ENCODE peak calls at places on chromosomes 5 and 9, in eight cellular contexts. H is HepG2; F is aorta; J is heart left ventricle; Z is DND-41; U is CD4-positive, CD25-positive, alpha-beta regulatory T cell; R is adipocyte; D is Panc1. Q is an unnamed sample. For H3K27me3, the result is how much of the 10 kb centered on the place peaks cover.

GRCh38 chr5:170491479-170491878 is 12.3 kb upstream of the KCNIP1 start:
- DNase-seq in Z (no peak), J (no peak), D (no peak), H (no peak), U (no peak), F (no peak), R (peak), Q (no peak)

GRCh38 chr5:79975422-79975821 is 15.6 kb downstream of the MTX3 start:
- DNase-seq in J (no peak), H (no peak), U (no peak), R (no peak), F (no peak), D (no peak), Z (no peak), Q (no peak)

GRCh38 chr5:57231607-57232006 is 57.7 kb downstream of the GPBP1 start:
- DNase-seq in Z (no peak), H (no peak), J (no peak), U (no peak), R (no peak), D (no peak), F (no peak), Q (no peak)

GRCh38 chr5:150322202-150322601 is 19.5 kb upstream of the ARSI start:
- DNase-seq in J (no peak), F (no peak), H (no peak), Z (no peak), D (no peak), R (no peak), U (no peak), Q (no peak)

GRCh38 chr9:121975801-121976277 is 117.3 kb downstream of the TTLL11 start:
- DNase-seq in Z (no peak), D (no peak), R (no peak), J (no peak), F (no peak), H (peak), U (no peak), Q (no peak)

GRCh38 chr5:181069767-181070491 is 29.9 kb downstream of the BTNL9 start:
- DNase-seq in J (peak), R (no peak), U (no peak), D (no peak), F (no peak), Z (no peak), H (no peak), Q (no peak)

GRCh38 chr5:100479079-100479688 is 56.0 kb upstream of the FAM174A start:
- DNase-seq in D (peak), F (no peak), Z (no peak), R (no peak), U (peak), J (no peak), H (peak), Q (no peak)

GRCh38 chr9:19286634-19287188 is 56.2 kb downstream of the DENND4C start:
- DNase-seq in F (no peak), J (no peak), R (no peak), H (peak), D (no peak), U (no peak), Z (no peak), Q (no peak)

GRCh38 chr9:114733814-114734213 is 51.8 kb upstream of the TEX48 start:
- DNase-seq in R (no peak), D (no peak), H (no peak), F (no peak), U (no peak), J (no peak), Z (no peak), Q (no peak)

GRCh38 chr5:158843305-158843704 is 256.4 kb downstream of the EBF1 start:
- DNase-seq in H (no peak), F (no peak), D (no peak), U (no peak), J (no peak), R (no peak), Z (no peak), Q (no peak)

GRCh38 chr9:104986096-104986495 is 58.1 kb upstream of the ABCA1 start:
- DNase-seq in J (no peak), Z (no peak), D (no peak), F (no peak), U (no peak), R (no peak), H (no peak), Q (no peak)

GRCh38 chr5:95699337-95699736 is 16.5 kb upstream of the SPATA9 start:
- DNase-seq in J (no peak), R (no peak), H (no peak), F (no peak), U (no peak), Z (no peak), D (no peak), Q (no peak)

GRCh38 chr5:95701074-95701473 is 18.3 kb upstream of the SPATA9 start:
- DNase-seq in R (no peak), F (no peak), Z (no peak), J (no peak), U (no peak), D (no peak), H (no peak), Q (no peak)

GRCh38 chr5:95708876-95709275 is 22.3 kb upstream of the RHOBTB3 start:
- DNase-seq in R (no peak), Z (no peak), U (no peak), D (no peak), J (no peak), H (no peak), F (no peak), Q (no peak)

GRCh38 chr5:95707055-95707454 is 24.1 kb upstream of the RHOBTB3 start:
- DNase-seq in F (no peak), U (no peak), R (no peak), D (no peak), Z (no peak), H (no peak), J (no peak), Q (no peak)

DNA sequence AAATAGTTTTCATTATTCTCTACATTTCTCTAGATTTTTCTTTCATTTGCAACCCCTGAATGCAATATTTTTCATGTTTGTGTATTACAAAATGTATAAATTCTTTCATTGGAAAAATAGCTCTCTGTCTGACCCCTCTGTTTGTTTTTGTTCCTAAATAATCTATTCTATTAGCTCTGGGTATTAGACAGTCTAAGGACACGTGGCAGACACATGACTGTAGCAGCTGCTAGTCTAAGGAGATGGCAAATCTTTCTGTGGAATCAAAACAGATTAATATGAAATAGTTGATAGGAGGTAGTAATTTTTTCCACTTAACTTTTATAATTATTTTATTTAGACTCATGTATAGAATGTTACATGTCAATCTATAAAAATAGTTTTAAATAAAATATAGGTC is 21.4 kb upstream of the SPATA9 start:
- DNase-seq in R (peak), F (no peak), J (no peak), Z (no peak), D (no peak), H (no peak), U (no peak), Q (no peak)
- H3K27me3 ChIP-seq in R (under half), F (under half), J (under half), Z (under half), D (under half), H (under half), U (under half), Q (under half)

DNA sequence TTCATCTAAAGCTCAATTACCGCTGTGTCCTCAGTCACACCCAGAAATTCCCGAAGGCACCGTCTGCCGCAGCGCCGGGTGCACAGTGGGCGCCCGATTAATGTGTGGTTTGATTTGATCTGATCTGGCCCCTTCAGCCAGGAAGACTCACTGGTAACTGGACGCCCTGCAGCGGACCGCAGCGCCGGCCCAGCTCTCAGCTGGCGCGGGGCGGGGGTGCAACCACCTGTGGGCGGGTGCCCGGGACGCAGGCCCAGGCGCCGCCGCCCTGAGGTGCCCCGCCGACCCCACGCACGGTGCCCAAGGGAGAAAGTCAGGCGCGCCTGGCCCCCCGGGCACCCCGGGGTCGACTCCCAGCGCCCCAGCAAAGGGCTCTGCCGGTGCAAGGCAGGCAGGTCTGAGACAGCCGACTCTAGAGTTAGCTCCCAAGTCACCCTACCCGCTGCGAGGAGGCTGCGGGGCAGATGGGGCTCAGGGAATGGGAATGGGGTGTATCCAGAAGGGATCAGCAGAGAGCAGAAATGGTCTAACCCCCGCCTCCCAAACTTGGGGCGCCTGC is 1.7 kb downstream of the EPB41L4B start:
- DNase-seq in U (no peak), H (no peak), D (no peak), Z (no peak), J (no peak), R (no peak), F (no peak), Q (no peak)
- H3K4me3 ChIP-seq in U (no peak), H (peak), D (peak), Z (no peak), J (peak), R (peak), F (no peak), Q (no peak)

GRCh38 chr5:14016549-14016948 is 72.1 kb upstream of the DNAH5 start:
- DNase-seq in R (no peak), U (no peak), J (no peak), Z (no peak), H (no peak), D (no peak), F (no peak), Q (no peak)
- H3K27me3 ChIP-seq in R (under half), U (under half), J (under half), Z (under half), H (under half), D (under half), F (under half), Q (under half)

GRCh38 chr9:136402067-136402466 is 2.1 kb upstream of the SNAPC4 start:
- DNase-seq in D (no peak), U (no peak), F (no peak), H (no peak), Z (no peak), R (no peak), J (no peak), Q (no peak)
- H3K4me3 ChIP-seq in D (no peak), U (no peak), F (no peak), H (no peak), Z (no peak), R (no peak), J (no peak), Q (no peak)

GRCh38 chr9:137296214-137297059 is 5.6 kb downstream of the NRARP start:
- DNase-seq in U (no peak), J (peak), F (no peak), H (no peak), Z (no peak), R (no peak), D (no peak), Q (no peak)

GRCh38 chr9:137298401-137298982 is 3.6 kb downstream of the NRARP start:
- DNase-seq in Z (no peak), R (no peak), F (no peak), J (peak), H (no peak), U (no peak), D (no peak), Q (no peak)

GRCh38 chr9:137295313-137296213 is 6.5 kb downstream of the NRARP start:
- DNase-seq in R (peak), D (no peak), J (peak), U (peak), F (no peak), H (no peak), Z (no peak), Q (peak)

GRCh38 chr9:137297966-137298365 is 4.1 kb downstream of the NRARP start:
- DNase-seq in J (peak), H (no peak), F (no peak), D (no peak), Z (no peak), U (no peak), R (no peak), Q (no peak)

GRCh38 chr9:137297060-137297664 is 4.9 kb downstream of the NRARP start:
- DNase-seq in Z (no peak), U (no peak), R (no peak), H (no peak), D (no peak), J (no peak), F (no peak), Q (no peak)
- H3K27me3 ChIP-seq in Z (under half), U (under half), R (half or more), H (under half), D (under half), J (under half), F (under half), Q (under half)

DNA sequence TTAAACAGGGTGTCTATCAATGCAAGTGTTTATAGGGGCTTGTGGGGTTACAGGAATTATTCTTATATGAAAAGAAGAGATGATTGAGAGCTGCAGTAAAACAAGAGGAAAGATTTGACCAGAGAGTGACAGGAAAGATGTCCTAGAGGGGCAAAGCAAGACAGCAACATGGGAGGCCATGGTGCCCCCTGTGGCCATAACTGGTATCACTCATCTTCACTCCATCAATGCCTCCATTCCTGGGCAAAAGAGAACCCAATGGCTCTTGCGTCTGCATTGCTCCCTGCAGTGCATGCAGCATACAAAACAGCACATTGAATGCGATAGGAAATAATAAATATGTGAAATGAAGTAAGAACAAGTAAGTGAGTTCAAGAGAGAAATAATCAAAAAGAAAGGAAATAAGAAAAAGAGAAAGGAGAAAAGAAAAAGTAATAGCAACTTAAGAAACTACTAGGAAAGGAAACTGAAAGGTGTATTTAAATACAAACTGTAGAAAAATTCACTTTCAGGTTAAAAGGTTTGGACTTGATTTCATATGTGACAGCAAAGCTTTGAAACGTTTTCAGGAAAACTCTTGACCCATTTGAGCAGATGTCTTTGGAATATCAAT is 206.6 kb downstream of the SEMA5A start:
- DNase-seq in H (peak), F (no peak), U (no peak), Z (peak), D (no peak), R (no peak), J (no peak), Q (no peak)
- H3K4me3 ChIP-seq in H (no peak), F (no peak), U (no peak), Z (no peak), D (no peak), R (no peak), J (no peak), Q (no peak)